ENCODE peak calls at places on chromosomes 7 and 10, in ten cellular contexts. One of them, this sample, is unnamed. For H3K4me1, the result is how much of the 10 kb centered on the place peaks cover.

GRCh38 chr10:33497338-33497737 is 162.9 kb upstream of the NRP1 start:
- DNase-seq in cardiac muscle cell: no peak
- DNase-seq in breast epithelium: no peak
- DNase-seq in OCI-LY7: no peak
- DNase-seq in mammary epithelial cell: no peak
- DNase-seq in MM.1S: no peak
- DNase-seq in ovary: no peak
- DNase-seq in heart right ventricle: no peak
- DNase-seq in CD8-positive, alpha-beta memory T cell: no peak
- DNase-seq in foreskin keratinocyte: no peak
- DNase-seq in this sample: no peak

GRCh38 chr10:28679941-28680752 is 2.8 kb downstream of the BAMBI start:
- DNase-seq in cardiac muscle cell: peak
- DNase-seq in breast epithelium: no peak
- DNase-seq in OCI-LY7: peak
- DNase-seq in mammary epithelial cell: peak
- DNase-seq in MM.1S: no peak
- DNase-seq in ovary: no peak
- DNase-seq in heart right ventricle: no peak
- DNase-seq in CD8-positive, alpha-beta memory T cell: no peak
- DNase-seq in foreskin keratinocyte: no peak
- DNase-seq in this sample: no peak

GRCh38 chr7:106234425-106234824 is 50.4 kb downstream of the NAMPT start:
- DNase-seq in cardiac muscle cell: no peak
- DNase-seq in breast epithelium: no peak
- DNase-seq in OCI-LY7: no peak
- DNase-seq in mammary epithelial cell: no peak
- DNase-seq in MM.1S: no peak
- DNase-seq in ovary: no peak
- DNase-seq in heart right ventricle: no peak
- DNase-seq in CD8-positive, alpha-beta memory T cell: no peak
- DNase-seq in foreskin keratinocyte: no peak
- DNase-seq in this sample: no peak

GRCh38 chr7:40866601-40867000 is 731.8 kb downstream of the SUGCT start:
- DNase-seq in cardiac muscle cell: peak
- DNase-seq in breast epithelium: no peak
- DNase-seq in OCI-LY7: no peak
- DNase-seq in mammary epithelial cell: no peak
- DNase-seq in MM.1S: no peak
- DNase-seq in ovary: no peak
- DNase-seq in heart right ventricle: no peak
- DNase-seq in CD8-positive, alpha-beta memory T cell: no peak
- DNase-seq in foreskin keratinocyte: no peak
- DNase-seq in this sample: peak

GRCh38 chr10:974038-974784 is 14.0 kb upstream of the GTPBP4 start:
- DNase-seq in cardiac muscle cell: peak
- DNase-seq in breast epithelium: no peak
- DNase-seq in OCI-LY7: no peak
- DNase-seq in mammary epithelial cell: peak
- DNase-seq in MM.1S: no peak
- DNase-seq in ovary: no peak
- DNase-seq in heart right ventricle: no peak
- DNase-seq in CD8-positive, alpha-beta memory T cell: no peak
- DNase-seq in foreskin keratinocyte: no peak
- DNase-seq in this sample: no peak

GRCh38 chr10:44253769-44254462 is 131.0 kb downstream of the CXCL12 start:
- DNase-seq in cardiac muscle cell: peak
- DNase-seq in breast epithelium: no peak
- DNase-seq in OCI-LY7: no peak
- DNase-seq in mammary epithelial cell: no peak
- DNase-seq in MM.1S: no peak
- DNase-seq in ovary: peak
- DNase-seq in heart right ventricle: peak
- DNase-seq in CD8-positive, alpha-beta memory T cell: no peak
- DNase-seq in foreskin keratinocyte: peak
- DNase-seq in this sample: peak

GRCh38 chr7:73822319-73823173 is 8.2 kb upstream of the CLDN4 start:
- DNase-seq in cardiac muscle cell: peak
- DNase-seq in breast epithelium: peak
- DNase-seq in OCI-LY7: no peak
- DNase-seq in mammary epithelial cell: peak
- DNase-seq in MM.1S: no peak
- DNase-seq in ovary: no peak
- DNase-seq in heart right ventricle: no peak
- DNase-seq in CD8-positive, alpha-beta memory T cell: no peak
- DNase-seq in foreskin keratinocyte: peak
- DNase-seq in this sample: no peak

GRCh38 chr10:130924138-130924819 is 387.2 kb downstream of the TCERG1L start:
- DNase-seq in cardiac muscle cell: no peak
- DNase-seq in breast epithelium: no peak
- DNase-seq in OCI-LY7: no peak
- DNase-seq in mammary epithelial cell: no peak
- DNase-seq in MM.1S: no peak
- DNase-seq in ovary: no peak
- DNase-seq in heart right ventricle: no peak
- DNase-seq in CD8-positive, alpha-beta memory T cell: no peak
- DNase-seq in foreskin keratinocyte: no peak
- DNase-seq in this sample: no peak

GRCh38 chr7:34160261-34160752 is 255.0 kb downstream of the BMPER start:
- DNase-seq in cardiac muscle cell: peak
- DNase-seq in breast epithelium: no peak
- DNase-seq in OCI-LY7: no peak
- DNase-seq in mammary epithelial cell: peak
- DNase-seq in MM.1S: no peak
- DNase-seq in ovary: no peak
- DNase-seq in heart right ventricle: no peak
- DNase-seq in CD8-positive, alpha-beta memory T cell: no peak
- DNase-seq in foreskin keratinocyte: peak
- DNase-seq in this sample: no peak

GRCh38 chr10:110822708-110823291 is 48.9 kb upstream of the PDCD4 start:
- DNase-seq in cardiac muscle cell: no peak
- DNase-seq in breast epithelium: peak
- DNase-seq in OCI-LY7: no peak
- DNase-seq in mammary epithelial cell: no peak
- DNase-seq in MM.1S: no peak
- DNase-seq in ovary: no peak
- DNase-seq in heart right ventricle: no peak
- DNase-seq in CD8-positive, alpha-beta memory T cell: no peak
- DNase-seq in foreskin keratinocyte: no peak
- DNase-seq in this sample: no peak
- H3K4me1 ChIP-seq in cardiac muscle cell: half or more
- H3K4me1 ChIP-seq in breast epithelium: half or more
- H3K4me1 ChIP-seq in OCI-LY7: under half
- H3K4me1 ChIP-seq in mammary epithelial cell: under half
- H3K4me1 ChIP-seq in MM.1S: under half
- H3K4me1 ChIP-seq in ovary: under half
- H3K4me1 ChIP-seq in heart right ventricle: half or more
- H3K4me1 ChIP-seq in CD8-positive, alpha-beta memory T cell: under half
- H3K4me1 ChIP-seq in foreskin keratinocyte: under half
- H3K4me1 ChIP-seq in this sample: half or more

DNA sequence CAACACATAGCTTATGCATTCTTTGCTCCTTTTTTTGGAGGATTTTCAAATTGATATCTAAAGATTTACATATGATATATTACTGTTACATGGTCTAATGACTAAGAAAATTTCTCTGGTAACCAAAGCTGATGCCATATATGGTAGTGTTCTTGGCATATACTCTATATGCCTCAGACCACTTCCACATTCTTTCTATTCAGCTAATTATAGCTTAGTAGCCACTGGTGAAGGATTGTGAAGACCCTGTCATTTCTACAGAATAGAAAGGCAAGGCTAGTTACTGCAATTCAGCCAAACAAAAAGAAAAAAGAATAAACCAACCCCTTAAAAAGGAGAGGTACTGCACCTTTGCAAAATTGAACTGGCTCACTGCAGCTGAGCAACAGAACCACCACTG is 3.7 kb downstream of the PURB start:
- DNase-seq in cardiac muscle cell: peak
- DNase-seq in breast epithelium: no peak
- DNase-seq in OCI-LY7: no peak
- DNase-seq in mammary epithelial cell: peak
- DNase-seq in MM.1S: no peak
- DNase-seq in ovary: no peak
- DNase-seq in heart right ventricle: no peak
- DNase-seq in CD8-positive, alpha-beta memory T cell: no peak
- DNase-seq in foreskin keratinocyte: peak
- DNase-seq in this sample: no peak
- H3K4me1 ChIP-seq in cardiac muscle cell: under half
- H3K4me1 ChIP-seq in breast epithelium: under half
- H3K4me1 ChIP-seq in OCI-LY7: half or more
- H3K4me1 ChIP-seq in mammary epithelial cell: under half
- H3K4me1 ChIP-seq in MM.1S: under half
- H3K4me1 ChIP-seq in ovary: under half
- H3K4me1 ChIP-seq in heart right ventricle: half or more
- H3K4me1 ChIP-seq in CD8-positive, alpha-beta memory T cell: under half
- H3K4me1 ChIP-seq in foreskin keratinocyte: under half
- H3K4me1 ChIP-seq in this sample: half or more

DNA sequence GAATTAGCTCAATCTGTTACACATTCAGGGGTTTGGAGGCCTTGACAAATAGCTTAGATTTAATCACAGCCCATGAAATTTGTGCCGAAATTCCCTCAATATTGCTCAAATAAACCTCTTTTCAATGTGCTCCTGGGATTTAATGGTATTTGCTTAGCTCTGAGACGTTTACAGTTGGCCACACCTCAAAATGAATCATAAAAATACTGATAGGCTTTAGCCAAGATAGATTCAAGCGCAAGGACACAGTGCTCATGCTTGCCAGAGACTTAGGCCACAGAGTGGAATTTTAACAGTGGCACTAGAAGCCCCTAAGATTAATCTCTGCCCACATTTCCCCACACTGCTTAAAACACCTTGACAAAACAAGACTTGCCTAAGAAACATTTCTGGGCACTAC is 2.3 kb upstream of the SEMA3C start:
- DNase-seq in cardiac muscle cell: peak
- DNase-seq in breast epithelium: no peak
- DNase-seq in OCI-LY7: no peak
- DNase-seq in mammary epithelial cell: no peak
- DNase-seq in MM.1S: no peak
- DNase-seq in ovary: no peak
- DNase-seq in heart right ventricle: no peak
- DNase-seq in CD8-positive, alpha-beta memory T cell: no peak
- DNase-seq in foreskin keratinocyte: no peak
- DNase-seq in this sample: no peak
- H3K4me1 ChIP-seq in cardiac muscle cell: under half
- H3K4me1 ChIP-seq in breast epithelium: under half
- H3K4me1 ChIP-seq in OCI-LY7: under half
- H3K4me1 ChIP-seq in mammary epithelial cell: under half
- H3K4me1 ChIP-seq in MM.1S: under half
- H3K4me1 ChIP-seq in ovary: under half
- H3K4me1 ChIP-seq in heart right ventricle: under half
- H3K4me1 ChIP-seq in CD8-positive, alpha-beta memory T cell: under half
- H3K4me1 ChIP-seq in foreskin keratinocyte: under half
- H3K4me1 ChIP-seq in this sample: under half

GRCh38 chr7:100465702-100466311 is 1.7 kb upstream of the SPACDR start:
- DNase-seq in cardiac muscle cell: peak
- DNase-seq in breast epithelium: peak
- DNase-seq in OCI-LY7: peak
- DNase-seq in mammary epithelial cell: no peak
- DNase-seq in MM.1S: no peak
- DNase-seq in ovary: peak
- DNase-seq in heart right ventricle: peak
- DNase-seq in CD8-positive, alpha-beta memory T cell: no peak
- DNase-seq in foreskin keratinocyte: no peak
- DNase-seq in this sample: no peak

GRCh38 chr7:100465299-100465698 is 1.2 kb upstream of the SPACDR start:
- DNase-seq in cardiac muscle cell: no peak
- DNase-seq in breast epithelium: no peak
- DNase-seq in OCI-LY7: no peak
- DNase-seq in mammary epithelial cell: no peak
- DNase-seq in MM.1S: no peak
- DNase-seq in ovary: no peak
- DNase-seq in heart right ventricle: no peak
- DNase-seq in CD8-positive, alpha-beta memory T cell: no peak
- DNase-seq in foreskin keratinocyte: no peak
- DNase-seq in this sample: no peak

GRCh38 chr7:100469227-100470044 is 5.4 kb upstream of the SPACDR start:
- DNase-seq in cardiac muscle cell: peak
- DNase-seq in breast epithelium: peak
- DNase-seq in OCI-LY7: peak
- DNase-seq in mammary epithelial cell: peak
- DNase-seq in MM.1S: peak
- DNase-seq in ovary: peak
- DNase-seq in heart right ventricle: peak
- DNase-seq in CD8-positive, alpha-beta memory T cell: peak
- DNase-seq in foreskin keratinocyte: no peak
- DNase-seq in this sample: peak

GRCh38 chr7:100466830-100467605 is 3.0 kb upstream of the SPACDR start:
- DNase-seq in cardiac muscle cell: no peak
- DNase-seq in breast epithelium: no peak
- DNase-seq in OCI-LY7: no peak
- DNase-seq in mammary epithelial cell: no peak
- DNase-seq in MM.1S: no peak
- DNase-seq in ovary: no peak
- DNase-seq in heart right ventricle: no peak
- DNase-seq in CD8-positive, alpha-beta memory T cell: no peak
- DNase-seq in foreskin keratinocyte: no peak
- DNase-seq in this sample: no peak

GRCh38 chr7:100467638-100468373 is 3.7 kb upstream of the SPACDR start:
- DNase-seq in cardiac muscle cell: no peak
- DNase-seq in breast epithelium: no peak
- DNase-seq in OCI-LY7: no peak
- DNase-seq in mammary epithelial cell: no peak
- DNase-seq in MM.1S: no peak
- DNase-seq in ovary: no peak
- DNase-seq in heart right ventricle: peak
- DNase-seq in CD8-positive, alpha-beta memory T cell: no peak
- DNase-seq in foreskin keratinocyte: no peak
- DNase-seq in this sample: peak
- H3K4me1 ChIP-seq in cardiac muscle cell: under half
- H3K4me1 ChIP-seq in breast epithelium: under half
- H3K4me1 ChIP-seq in OCI-LY7: under half
- H3K4me1 ChIP-seq in mammary epithelial cell: under half
- H3K4me1 ChIP-seq in MM.1S: under half
- H3K4me1 ChIP-seq in ovary: under half
- H3K4me1 ChIP-seq in heart right ventricle: under half
- H3K4me1 ChIP-seq in CD8-positive, alpha-beta memory T cell: under half
- H3K4me1 ChIP-seq in foreskin keratinocyte: under half
- H3K4me1 ChIP-seq in this sample: under half

DNA sequence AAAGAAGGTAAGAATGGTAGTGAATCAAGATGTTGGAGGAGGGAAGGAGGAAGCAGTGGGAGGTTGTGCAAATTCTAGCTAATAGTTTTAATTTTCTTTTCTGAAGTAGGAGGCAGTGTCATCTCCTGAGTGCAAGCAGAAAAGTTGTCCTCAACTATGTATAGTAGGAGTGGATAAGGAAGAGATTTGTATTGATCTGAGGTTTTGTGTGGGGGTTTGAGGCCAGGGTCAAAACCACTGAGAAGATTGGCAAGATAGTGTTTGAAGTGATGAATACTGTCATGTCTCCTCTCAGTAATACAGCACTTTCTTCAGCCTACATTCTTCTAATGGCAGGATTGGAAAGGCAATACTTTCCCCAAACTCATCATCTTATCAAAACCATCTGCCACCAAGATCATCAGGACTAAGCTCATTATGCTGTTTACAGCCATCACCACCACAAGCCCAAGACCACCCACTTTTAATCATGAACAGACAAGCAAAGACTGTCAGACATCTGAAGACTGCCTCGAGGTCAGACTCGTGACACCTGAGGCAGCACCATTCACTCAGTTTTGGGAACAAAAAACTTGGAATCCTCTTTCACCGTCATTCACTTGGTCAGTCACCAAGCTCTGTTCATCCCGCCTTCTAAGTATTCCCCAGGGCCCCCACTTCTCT is 1.5 kb upstream of the MIOS start:
- DNase-seq in cardiac muscle cell: no peak
- DNase-seq in breast epithelium: no peak
- DNase-seq in OCI-LY7: no peak
- DNase-seq in mammary epithelial cell: no peak
- DNase-seq in MM.1S: no peak
- DNase-seq in ovary: no peak
- DNase-seq in heart right ventricle: no peak
- DNase-seq in CD8-positive, alpha-beta memory T cell: no peak
- DNase-seq in foreskin keratinocyte: no peak
- DNase-seq in this sample: no peak
- H3K4me1 ChIP-seq in cardiac muscle cell: under half
- H3K4me1 ChIP-seq in breast epithelium: under half
- H3K4me1 ChIP-seq in OCI-LY7: under half
- H3K4me1 ChIP-seq in mammary epithelial cell: under half
- H3K4me1 ChIP-seq in MM.1S: under half
- H3K4me1 ChIP-seq in ovary: under half
- H3K4me1 ChIP-seq in heart right ventricle: under half
- H3K4me1 ChIP-seq in CD8-positive, alpha-beta memory T cell: under half
- H3K4me1 ChIP-seq in foreskin keratinocyte: under half
- H3K4me1 ChIP-seq in this sample: under half

This sample was measured in tibial nerve.